ENCODE peak calls at places on chromosomes 6 and 20, in ten cellular contexts. One of them, this sample, is unnamed.

GRCh38 chr6:17972978-17973622 is 14.3 kb downstream of the KIF13A start:
- DNase-seq in AG04449: no peak
- DNase-seq in SHP77: no peak
- DNase-seq in endothelial cell: no peak
- DNase-seq in left ventricle myocardium superior: no peak
- DNase-seq in upper lobe of right lung: no peak
- DNase-seq in activated naive CD8-positive, alpha-beta T cell treated with anti-CD3 and anti-CD28 coated beads, Interleukin-2, amount 10 ng/mL, durations not matched to agents 7 days and 5 days: no peak
- DNase-seq in NCI-H524: no peak
- DNase-seq in ureter: no peak
- DNase-seq in D341Med: no peak
- DNase-seq in this sample: no peak

GRCh38 chr6:30211899-30212298 is 1.3 kb downstream of the TRIM26 start:
- DNase-seq in NCI-H524: no peak
- DNase-seq in ureter: no peak
- DNase-seq in left ventricle myocardium superior: no peak
- DNase-seq in D341Med: no peak
- DNase-seq in SHP77: no peak
- DNase-seq in AG04449: no peak
- DNase-seq in activated naive CD8-positive, alpha-beta T cell treated with anti-CD3 and anti-CD28 coated beads, Interleukin-2, amount 10 ng/mL, durations not matched to agents 7 days and 5 days: no peak
- DNase-seq in upper lobe of right lung: no peak
- DNase-seq in endothelial cell: no peak
- DNase-seq in this sample: no peak

GRCh38 chr6:26525818-26526217 is 12.3 kb upstream of the HMGN4 start:
- DNase-seq in D341Med: no peak
- DNase-seq in upper lobe of right lung: no peak
- DNase-seq in SHP77: no peak
- DNase-seq in NCI-H524: no peak
- DNase-seq in ureter: no peak
- DNase-seq in endothelial cell: no peak
- DNase-seq in activated naive CD8-positive, alpha-beta T cell treated with anti-CD3 and anti-CD28 coated beads, Interleukin-2, amount 10 ng/mL, durations not matched to agents 7 days and 5 days: no peak
- DNase-seq in left ventricle myocardium superior: no peak
- DNase-seq in AG04449: no peak
- DNase-seq in this sample: no peak

GRCh38 chr6:6131492-6132109 is 124.9 kb upstream of the NRN1 start:
- DNase-seq in SHP77: peak
- DNase-seq in endothelial cell: peak
- DNase-seq in ureter: no peak
- DNase-seq in D341Med: peak
- DNase-seq in AG04449: no peak
- DNase-seq in left ventricle myocardium superior: no peak
- DNase-seq in NCI-H524: no peak
- DNase-seq in upper lobe of right lung: no peak
- DNase-seq in activated naive CD8-positive, alpha-beta T cell treated with anti-CD3 and anti-CD28 coated beads, Interleukin-2, amount 10 ng/mL, durations not matched to agents 7 days and 5 days: no peak
- DNase-seq in this sample: no peak

GRCh38 chr6:161068296-161068695 is 76.7 kb downstream of the MAP3K4 start:
- DNase-seq in SHP77: no peak
- DNase-seq in activated naive CD8-positive, alpha-beta T cell treated with anti-CD3 and anti-CD28 coated beads, Interleukin-2, amount 10 ng/mL, durations not matched to agents 7 days and 5 days: no peak
- DNase-seq in NCI-H524: peak
- DNase-seq in endothelial cell: no peak
- DNase-seq in left ventricle myocardium superior: no peak
- DNase-seq in AG04449: no peak
- DNase-seq in upper lobe of right lung: no peak
- DNase-seq in D341Med: no peak
- DNase-seq in ureter: no peak
- DNase-seq in this sample: no peak

GRCh38 chr6:134472661-134473060 is 154.7 kb upstream of the SGK1 start:
- DNase-seq in SHP77: no peak
- DNase-seq in endothelial cell: no peak
- DNase-seq in left ventricle myocardium superior: no peak
- DNase-seq in D341Med: no peak
- DNase-seq in NCI-H524: no peak
- DNase-seq in upper lobe of right lung: no peak
- DNase-seq in AG04449: no peak
- DNase-seq in activated naive CD8-positive, alpha-beta T cell treated with anti-CD3 and anti-CD28 coated beads, Interleukin-2, amount 10 ng/mL, durations not matched to agents 7 days and 5 days: no peak
- DNase-seq in ureter: no peak
- DNase-seq in this sample: no peak

GRCh38 chr6:27899543-27899942 is 12.7 kb downstream of the OR2B2 start:
- DNase-seq in endothelial cell: no peak
- DNase-seq in NCI-H524: no peak
- DNase-seq in AG04449: no peak
- DNase-seq in SHP77: no peak
- DNase-seq in activated naive CD8-positive, alpha-beta T cell treated with anti-CD3 and anti-CD28 coated beads, Interleukin-2, amount 10 ng/mL, durations not matched to agents 7 days and 5 days: no peak
- DNase-seq in left ventricle myocardium superior: no peak
- DNase-seq in upper lobe of right lung: no peak
- DNase-seq in ureter: no peak
- DNase-seq in D341Med: no peak
- DNase-seq in this sample: no peak

GRCh38 chr20:49594143-49594928 is 26.4 kb upstream of the PTGIS start:
- DNase-seq in left ventricle myocardium superior: peak
- DNase-seq in SHP77: no peak
- DNase-seq in NCI-H524: no peak
- DNase-seq in D341Med: no peak
- DNase-seq in upper lobe of right lung: no peak
- DNase-seq in ureter: peak
- DNase-seq in activated naive CD8-positive, alpha-beta T cell treated with anti-CD3 and anti-CD28 coated beads, Interleukin-2, amount 10 ng/mL, durations not matched to agents 7 days and 5 days: peak
- DNase-seq in endothelial cell: no peak
- DNase-seq in AG04449: no peak
- DNase-seq in this sample: peak

GRCh38 chr6:111414373-111414772 is 68.6 kb downstream of the REV3L start:
- DNase-seq in upper lobe of right lung: no peak
- DNase-seq in endothelial cell: no peak
- DNase-seq in left ventricle myocardium superior: no peak
- DNase-seq in D341Med: no peak
- DNase-seq in AG04449: no peak
- DNase-seq in NCI-H524: no peak
- DNase-seq in activated naive CD8-positive, alpha-beta T cell treated with anti-CD3 and anti-CD28 coated beads, Interleukin-2, amount 10 ng/mL, durations not matched to agents 7 days and 5 days: no peak
- DNase-seq in ureter: no peak
- DNase-seq in SHP77: no peak
- DNase-seq in this sample: no peak

GRCh38 chr20:63979549-63980316 is at the start of gene SAMD10:
- DNase-seq in left ventricle myocardium superior: peak
- DNase-seq in activated naive CD8-positive, alpha-beta T cell treated with anti-CD3 and anti-CD28 coated beads, Interleukin-2, amount 10 ng/mL, durations not matched to agents 7 days and 5 days: peak
- DNase-seq in NCI-H524: peak
- DNase-seq in AG04449: no peak
- DNase-seq in upper lobe of right lung: peak
- DNase-seq in endothelial cell: peak
- DNase-seq in D341Med: peak
- DNase-seq in ureter: no peak
- DNase-seq in SHP77: peak
- DNase-seq in this sample: no peak

GRCh38 chr6:114249522-114249921 is 93.3 kb downstream of the HS3ST5 start:
- DNase-seq in left ventricle myocardium superior: no peak
- DNase-seq in ureter: no peak
- DNase-seq in NCI-H524: no peak
- DNase-seq in upper lobe of right lung: no peak
- DNase-seq in activated naive CD8-positive, alpha-beta T cell treated with anti-CD3 and anti-CD28 coated beads, Interleukin-2, amount 10 ng/mL, durations not matched to agents 7 days and 5 days: no peak
- DNase-seq in AG04449: no peak
- DNase-seq in D341Med: no peak
- DNase-seq in endothelial cell: no peak
- DNase-seq in SHP77: no peak
- DNase-seq in this sample: no peak

GRCh38 chr6:80638222-80639055 is 532.0 kb downstream of the BCKDHB start:
- DNase-seq in AG04449: peak
- DNase-seq in upper lobe of right lung: no peak
- DNase-seq in ureter: peak
- DNase-seq in SHP77: peak
- DNase-seq in left ventricle myocardium superior: no peak
- DNase-seq in D341Med: no peak
- DNase-seq in endothelial cell: no peak
- DNase-seq in NCI-H524: no peak
- DNase-seq in activated naive CD8-positive, alpha-beta T cell treated with anti-CD3 and anti-CD28 coated beads, Interleukin-2, amount 10 ng/mL, durations not matched to agents 7 days and 5 days: no peak
- DNase-seq in this sample: no peak

GRCh38 chr6:82750570-82750969 is 315.1 kb downstream of the UBE3D start:
- DNase-seq in NCI-H524: no peak
- DNase-seq in upper lobe of right lung: no peak
- DNase-seq in left ventricle myocardium superior: no peak
- DNase-seq in endothelial cell: no peak
- DNase-seq in D341Med: no peak
- DNase-seq in SHP77: no peak
- DNase-seq in ureter: no peak
- DNase-seq in activated naive CD8-positive, alpha-beta T cell treated with anti-CD3 and anti-CD28 coated beads, Interleukin-2, amount 10 ng/mL, durations not matched to agents 7 days and 5 days: no peak
- DNase-seq in AG04449: no peak
- DNase-seq in this sample: no peak

GRCh38 chr6:17478223-17478907 is 85.0 kb downstream of the CAP2 start:
- DNase-seq in ureter: no peak
- DNase-seq in D341Med: no peak
- DNase-seq in upper lobe of right lung: no peak
- DNase-seq in AG04449: no peak
- DNase-seq in SHP77: no peak
- DNase-seq in left ventricle myocardium superior: no peak
- DNase-seq in activated naive CD8-positive, alpha-beta T cell treated with anti-CD3 and anti-CD28 coated beads, Interleukin-2, amount 10 ng/mL, durations not matched to agents 7 days and 5 days: no peak
- DNase-seq in endothelial cell: no peak
- DNase-seq in NCI-H524: no peak
- DNase-seq in this sample: no peak

GRCh38 chr6:71367763-71368162 is 79.2 kb downstream of the OGFRL1 start:
- DNase-seq in SHP77: no peak
- DNase-seq in activated naive CD8-positive, alpha-beta T cell treated with anti-CD3 and anti-CD28 coated beads, Interleukin-2, amount 10 ng/mL, durations not matched to agents 7 days and 5 days: no peak
- DNase-seq in left ventricle myocardium superior: no peak
- DNase-seq in upper lobe of right lung: no peak
- DNase-seq in D341Med: no peak
- DNase-seq in NCI-H524: no peak
- DNase-seq in AG04449: no peak
- DNase-seq in ureter: no peak
- DNase-seq in endothelial cell: no peak
- DNase-seq in this sample: no peak

GRCh38 chr6:71091167-71091566 is 134.3 kb upstream of the B3GAT2 start:
- DNase-seq in ureter: no peak
- DNase-seq in D341Med: no peak
- DNase-seq in activated naive CD8-positive, alpha-beta T cell treated with anti-CD3 and anti-CD28 coated beads, Interleukin-2, amount 10 ng/mL, durations not matched to agents 7 days and 5 days: no peak
- DNase-seq in endothelial cell: no peak
- DNase-seq in NCI-H524: no peak
- DNase-seq in SHP77: no peak
- DNase-seq in AG04449: no peak
- DNase-seq in upper lobe of right lung: no peak
- DNase-seq in left ventricle myocardium superior: no peak
- DNase-seq in this sample: no peak

GRCh38 chr20:14553774-14554524 is 216.5 kb upstream of the FLRT3 start:
- DNase-seq in activated naive CD8-positive, alpha-beta T cell treated with anti-CD3 and anti-CD28 coated beads, Interleukin-2, amount 10 ng/mL, durations not matched to agents 7 days and 5 days: no peak
- DNase-seq in AG04449: no peak
- DNase-seq in endothelial cell: no peak
- DNase-seq in ureter: no peak
- DNase-seq in upper lobe of right lung: no peak
- DNase-seq in SHP77: no peak
- DNase-seq in NCI-H524: no peak
- DNase-seq in left ventricle myocardium superior: no peak
- DNase-seq in D341Med: no peak
- DNase-seq in this sample: no peak

GRCh38 chr6:708237-708598 is 15.3 kb upstream of the EXOC2 start:
- DNase-seq in endothelial cell: no peak
- DNase-seq in upper lobe of right lung: no peak
- DNase-seq in D341Med: no peak
- DNase-seq in SHP77: no peak
- DNase-seq in activated naive CD8-positive, alpha-beta T cell treated with anti-CD3 and anti-CD28 coated beads, Interleukin-2, amount 10 ng/mL, durations not matched to agents 7 days and 5 days: no peak
- DNase-seq in AG04449: no peak
- DNase-seq in left ventricle myocardium superior: no peak
- DNase-seq in ureter: no peak
- DNase-seq in NCI-H524: no peak
- DNase-seq in this sample: no peak

GRCh38 chr20:50283922-50284810 is 93.5 kb downstream of the CEBPB start:
- DNase-seq in upper lobe of right lung: peak
- DNase-seq in AG04449: no peak
- DNase-seq in activated naive CD8-positive, alpha-beta T cell treated with anti-CD3 and anti-CD28 coated beads, Interleukin-2, amount 10 ng/mL, durations not matched to agents 7 days and 5 days: no peak
- DNase-seq in endothelial cell: no peak
- DNase-seq in ureter: no peak
- DNase-seq in NCI-H524: no peak
- DNase-seq in SHP77: no peak
- DNase-seq in left ventricle myocardium superior: no peak
- DNase-seq in D341Med: no peak
- DNase-seq in this sample: no peak

This sample was measured in posterior vena cava.